ENCODE peak calls at places on chromosome 22, in seven cellular contexts. H, M, X, R, A, U and B are unnamed samples.

GRCh38 chr22:19533049-19533626 is 8.9 kb upstream of the CLDN5 start:
- DNase-seq in H (no peak), U (no peak), X (no peak), M (no peak), R (no peak), A (no peak), B (no peak)

GRCh38 chr22:37027556-37027955 is 8.0 kb downstream of the MPST start:
- DNase-seq in X (no peak), U (no peak), A (no peak), M (no peak), H (no peak), R (no peak), B (no peak)

GRCh38 chr22:38077096-38077495 is 6.9 kb downstream of the SLC16A8 start:
- DNase-seq in A (no peak), U (no peak), H (no peak), X (no peak), M (no peak), R (no peak), B (no peak)

GRCh38 chr22:27876684-27877083 is 42.4 kb downstream of the PITPNB start:
- DNase-seq in X (no peak), M (peak; percentile 27), H (no peak), A (no peak), U (no peak), R (peak; percentile 68), B (no peak)

GRCh38 chr22:43501951-43502874 is 90.4 kb downstream of the MPPED1 start:
- DNase-seq in M (no peak), H (no peak), R (no peak), A (no peak), U (no peak), X (no peak), B (no peak)

GRCh38 chr22:37601540-37602442 is 6.8 kb upstream of the GGA1 start:
- DNase-seq in X (peak; percentile 88), A (peak; percentile 60), M (peak; percentile 33), R (peak; percentile 33), U (no peak), H (peak; percentile 55), B (no peak)

GRCh38 chr22:29883045-29883830 is at the start of gene MTMR3:
- DNase-seq in H (peak; percentile 92), M (peak; percentile 84), R (peak; percentile 81), X (peak; percentile 98), A (peak; percentile 85), U (peak; percentile 95), B (peak; percentile 89)

GRCh38 chr22:24178502-24179440 is 2.5 kb upstream of the SUSD2 start:
- DNase-seq in M (no peak), R (no peak), X (no peak), A (peak; percentile 60), H (no peak), U (no peak), B (no peak)

GRCh38 chr22:29073618-29074275 is 912 bp downstream of the KREMEN1 start:
- DNase-seq in H (peak; percentile 14), A (no peak), X (peak; percentile 52), M (no peak), R (peak; percentile 16), U (no peak), B (no peak)

GRCh38 chr22:38017272-38017920 is 33.0 kb upstream of the SOX10 start:
- DNase-seq in X (peak; percentile 72), U (peak; percentile 93), M (peak; percentile 52), H (peak; percentile 53), A (no peak), R (peak; percentile 69), B (no peak)

GRCh38 chr22:23804781-23805291 is 18.1 kb downstream of the SMARCB1 start:
- DNase-seq in A (no peak), M (no peak), X (no peak), U (no peak), H (no peak), R (no peak), B (no peak)

GRCh38 chr22:24819941-24820461 is 14.0 kb downstream of the SGSM1 start:
- DNase-seq in U (peak; percentile 85), R (peak; percentile 34), A (no peak), M (no peak), X (peak; percentile 47), H (no peak), B (no peak)

GRCh38 chr22:33737662-33738061 is 182.6 kb downstream of the LARGE1 start:
- DNase-seq in U (no peak), M (no peak), R (no peak), A (no peak), H (no peak), X (no peak), B (no peak)

GRCh38 chr22:21041937-21042336 is 3.8 kb upstream of the LRRC74B start:
- DNase-seq in U (no peak), H (no peak), X (no peak), M (peak; percentile 76), R (no peak), A (no peak), B (no peak)

GRCh38 chr22:32538516-32538915 is 63.9 kb downstream of the FBXO7 start:
- DNase-seq in U (no peak), M (no peak), H (no peak), X (no peak), R (no peak), A (no peak), B (no peak)

GRCh38 chr22:23268877-23269276 is 88.6 kb downstream of the BCR start:
- DNase-seq in H (no peak), R (no peak), M (no peak), X (no peak), U (no peak), A (no peak), B (no peak)

GRCh38 chr22:47139790-47140119 is 377.3 kb downstream of the TBC1D22A start:
- DNase-seq in M (no peak), R (no peak), X (no peak), H (no peak), U (no peak), A (no peak), B (no peak)

GRCh38 chr22:38230108-38230825 is 28.5 kb downstream of the MAFF start:
- DNase-seq in A (peak; percentile 62), U (no peak), H (peak; percentile 92), R (no peak), M (no peak), X (no peak), B (peak; percentile 40)

GRCh38 chr22:41446057-41446501 is 522 bp downstream of the TOB2 start:
- DNase-seq in M (no peak), H (peak; percentile 23), A (no peak), X (peak; percentile 31), U (peak; percentile 76), R (peak; percentile 6), B (peak; percentile 2)

GRCh38 chr22:24550028-24550901 is 4.7 kb downstream of the GUCD1 start:
- DNase-seq in M (no peak), U (no peak), A (no peak), H (peak; percentile 10), X (peak; percentile 70), R (peak; percentile 15), B (no peak)

GRCh38 chr22:31277741-31278642 is 14.3 kb downstream of the PIK3IP1 start:
- DNase-seq in H (no peak), X (no peak), A (no peak), U (peak; percentile 60), M (no peak), R (no peak), B (no peak)

GRCh38 chr22:46219650-46220049 is 30.4 kb downstream of the CDPF1 start:
- DNase-seq in X (no peak), H (no peak), U (no peak), M (no peak), A (no peak), R (no peak), B (no peak)

GRCh38 chr22:32411388-32411787 is 659 bp downstream of the RTCB start:
- DNase-seq in X (no peak), R (peak; percentile 24), A (peak; percentile 24), H (peak; percentile 59), U (no peak), M (peak; percentile 40), B (peak; percentile 9)

GRCh38 chr22:19942071-19942885 is 660 bp upstream of the TXNRD2 start:
- DNase-seq in U (peak; percentile 73), M (peak; percentile 69), H (peak; percentile 55), R (peak; percentile 86), A (peak; percentile 43), X (no peak), B (no peak)

GRCh38 chr22:47160781-47161520 is 398.5 kb downstream of the TBC1D22A start:
- DNase-seq in R (no peak), X (no peak), M (no peak), U (peak; percentile 34), A (no peak), H (no peak), B (no peak)

GRCh38 chr22:37062366-37062655 is 10.8 kb downstream of the KCTD17 start:
- DNase-seq in A (no peak), U (no peak), H (no peak), X (no peak), M (no peak), R (no peak), B (no peak)

GRCh38 chr22:19724927-19725661 is 1.8 kb downstream of the GP1BB start:
- DNase-seq in H (no peak), U (no peak), M (no peak), A (no peak), X (no peak), R (no peak), B (no peak)

GRCh38 chr22:46931881-46932280 is 169.4 kb downstream of the TBC1D22A start:
- DNase-seq in R (no peak), M (peak; percentile 20), U (no peak), H (no peak), A (no peak), X (no peak), B (no peak)

GRCh38 chr22:42610211-42610610 is 4.5 kb downstream of the POLDIP3 start:
- DNase-seq in M (no peak), H (no peak), R (no peak), X (no peak), U (no peak), A (no peak), B (no peak)

GRCh38 chr22:28728621-28729313 is 12.9 kb downstream of the CHEK2 start:
- DNase-seq in R (no peak), H (no peak), A (no peak), U (no peak), M (no peak), X (no peak), B (no peak)

GRCh38 chr22:32059426-32059825 is 16.4 kb downstream of the SLC5A1 start:
- DNase-seq in R (no peak), M (no peak), H (no peak), X (no peak), U (no peak), A (no peak), B (no peak)